ENCODE peak calls at places on chromosome 3, in five cellular contexts. O is choroid plexus epithelial cell, C is fibroblast of the conjunctiva, Q is NCI-H1092 treated with DMSO at 0.1 percent for 48 hours, J is GM03348. M is an unnamed sample.

GRCh38 chr3:14358426-14359211 is 43.8 kb upstream of the SLC6A6 start:
- DNase-seq in O (peak), C (peak), Q (peak), J (peak), M (peak)

GRCh38 chr3:69330891-69331400 is 54.9 kb downstream of the FRMD4B start:
- DNase-seq in O (no peak), C (no peak), Q (no peak), J (no peak), M (no peak)

GRCh38 chr3:167908745-167909442 is 173.4 kb downstream of the SERPINI1 start:
- DNase-seq in O (no peak), C (no peak), Q (no peak), J (no peak), M (no peak)

GRCh38 chr3:122868322-122868721 is 73.5 kb downstream of the SLC49A4 start:
- DNase-seq in O (no peak), C (no peak), Q (no peak), J (no peak), M (no peak)

GRCh38 chr3:42906085-42906904 is at the start of gene ZNF662:
- DNase-seq in O (peak), C (no peak), Q (peak), J (peak), M (no peak)

GRCh38 chr3:102673271-102674115 is 238.7 kb downstream of the ZPLD1 start:
- DNase-seq in O (peak), C (peak), Q (peak), J (peak), M (peak)

GRCh38 chr3:150443331-150443741 is 35.2 kb downstream of the TSC22D2 start:
- DNase-seq in O (peak), C (no peak), Q (no peak), J (no peak), M (no peak)

GRCh38 chr3:186361612-186362408 is at the start of gene DGKG:
- DNase-seq in O (no peak), C (no peak), Q (peak), J (peak), M (peak)

GRCh38 chr3:178768072-178768864 is 232.0 kb downstream of the KCNMB2 start:
- DNase-seq in O (no peak), C (no peak), Q (no peak), J (no peak), M (no peak)

GRCh38 chr3:179801263-179801662 is 148.4 kb downstream of the USP13 start:
- DNase-seq in O (peak), C (peak), Q (no peak), J (peak), M (no peak)

GRCh38 chr3:177345049-177345972 is 148.0 kb upstream of the TBL1XR1 start:
- DNase-seq in O (peak), C (peak), Q (peak), J (peak), M (peak)

GRCh38 chr3:78742041-78742440 is 1025.8 kb downstream of the ROBO1 start:
- DNase-seq in O (no peak), C (no peak), Q (no peak), J (no peak), M (no peak)

GRCh38 chr3:87673132-87673531 is 385.7 kb downstream of the CGGBP1 start:
- DNase-seq in O (no peak), C (no peak), Q (no peak), J (no peak), M (no peak)